ENCODE peak calls at places on chromosomes 7 and 10, in six cellular contexts. V is cardiac fibroblast, C is GM12865, B is ascending aorta, F is psoas muscle, I is IMR-90. Z is an unnamed sample.

GRCh38 chr10:18797286-18797685 is 138.1 kb downstream of the ARL5B start:
- DNase-seq in V (peak), C (no peak), B (no peak), F (no peak), I (no peak), Z (no peak)

GRCh38 chr7:139232893-139233292 is 1.9 kb downstream of the UBN2 start:
- DNase-seq in V (peak), C (peak), B (no peak), F (no peak), I (peak), Z (no peak)

GRCh38 chr7:143936087-143937009 is 1.3 kb downstream of the OR2F2 start:
- DNase-seq in V (peak), C (no peak), B (no peak), F (no peak), I (peak), Z (no peak)

GRCh38 chr10:124667425-124668130 is 76.6 kb downstream of the FAM53B start:
- DNase-seq in V (no peak), C (no peak), B (no peak), F (no peak), I (no peak), Z (no peak)

GRCh38 chr7:133629696-133630095 is 376.8 kb downstream of the EXOC4 start:
- DNase-seq in V (no peak), C (no peak), B (no peak), F (no peak), I (peak), Z (no peak)

GRCh38 chr7:43143918-43144589 is 31.6 kb downstream of the HECW1 start:
- DNase-seq in V (no peak), C (no peak), B (no peak), F (no peak), I (no peak), Z (no peak)

GRCh38 chr10:14016011-14016536 is 314.6 kb downstream of the FRMD4A start:
- DNase-seq in V (peak), C (peak), B (peak), F (peak), I (peak), Z (peak)

GRCh38 chr10:125093199-125093841 is 67.0 kb downstream of the CTBP2 start:
- DNase-seq in V (peak), C (no peak), B (no peak), F (peak), I (peak), Z (peak)

GRCh38 chr7:135151162-135151932 is 3.5 kb downstream of the TMEM140 start:
- DNase-seq in V (no peak), C (peak), B (no peak), F (no peak), I (no peak), Z (no peak)

GRCh38 chr7:106304575-106304974 is 19.8 kb upstream of the NAMPT start:
- DNase-seq in V (no peak), C (no peak), B (no peak), F (no peak), I (no peak), Z (no peak)

GRCh38 chr7:133389727-133390126 is 136.8 kb downstream of the EXOC4 start:
- DNase-seq in V (peak), C (no peak), B (no peak), F (no peak), I (no peak), Z (no peak)

GRCh38 chr7:28078036-28078901 is 102.3 kb downstream of the JAZF1 start:
- DNase-seq in V (peak), C (peak), B (no peak), F (no peak), I (peak), Z (no peak)

GRCh38 chr7:137853053-137853452 is 6.3 kb upstream of the DGKI start:
- DNase-seq in V (no peak), C (no peak), B (no peak), F (no peak), I (no peak), Z (no peak)

GRCh38 chr10:61961278-61961677 is 59.8 kb downstream of the ARID5B start:
- DNase-seq in V (no peak), C (peak), B (no peak), F (no peak), I (no peak), Z (no peak)

GRCh38 chr10:123974406-123974805 is 82.8 kb upstream of the CPXM2 start:
- DNase-seq in V (peak), C (no peak), B (no peak), F (peak), I (peak), Z (no peak)

GRCh38 chr7:5567810-5568209 is 144.2 kb upstream of the TNRC18 start:
- DNase-seq in V (peak), C (peak), B (no peak), F (no peak), I (no peak), Z (no peak)

GRCh38 chr7:33044986-33045385 is 17.6 kb downstream of the NT5C3A start:
- DNase-seq in V (peak), C (peak), B (no peak), F (no peak), I (no peak), Z (no peak)

DNA sequence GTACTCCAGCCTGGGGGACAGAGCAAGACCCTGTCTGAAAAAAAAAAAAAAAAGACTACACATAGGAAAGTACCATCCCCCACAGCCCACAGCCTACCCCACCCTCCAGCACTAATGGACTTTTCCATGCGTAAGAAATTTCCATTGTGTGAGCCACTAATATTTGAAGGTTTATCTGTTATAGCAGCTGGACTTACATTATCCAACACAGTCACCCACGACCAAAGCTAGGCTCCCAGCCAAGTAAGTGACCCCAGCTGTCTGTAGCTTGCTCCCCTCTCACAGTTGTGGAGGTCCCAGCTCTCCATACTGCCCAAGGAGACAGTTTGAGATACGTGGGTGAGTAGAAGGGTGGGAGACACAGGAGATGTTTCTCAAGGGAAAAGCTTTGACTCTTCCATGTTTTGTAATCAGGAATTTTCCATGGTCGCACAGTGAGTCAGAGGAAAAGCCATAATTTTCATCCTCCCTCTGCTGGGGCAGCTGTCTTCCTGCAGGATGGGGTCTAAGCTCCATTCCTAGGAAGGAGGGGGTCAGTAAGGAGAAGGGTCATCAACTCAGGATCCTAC is 57.4 kb downstream of the CAV1 start:
- DNase-seq in V (peak), C (no peak), B (no peak), F (no peak), I (peak), Z (no peak)
- TF ChIP-seq CTCF in V (peak), C (no peak), B (no peak), F (no peak), I (peak), Z (no peak)

GRCh38 chr10:122152544-122152943 is 118.6 kb upstream of the BTBD16 start:
- DNase-seq in V (peak), C (no peak), B (peak), F (peak), I (peak), Z (peak)

GRCh38 chr10:122151121-122151694 is 119.9 kb upstream of the BTBD16 start:
- DNase-seq in V (no peak), C (no peak), B (no peak), F (no peak), I (no peak), Z (peak)

GRCh38 chr10:122149138-122149606 is 121.9 kb upstream of the BTBD16 start:
- DNase-seq in V (peak), C (no peak), B (no peak), F (peak), I (peak), Z (peak)

GRCh38 chr10:122147731-122148130 is 123.4 kb upstream of the BTBD16 start:
- DNase-seq in V (no peak), C (no peak), B (no peak), F (no peak), I (no peak), Z (no peak)

DNA sequence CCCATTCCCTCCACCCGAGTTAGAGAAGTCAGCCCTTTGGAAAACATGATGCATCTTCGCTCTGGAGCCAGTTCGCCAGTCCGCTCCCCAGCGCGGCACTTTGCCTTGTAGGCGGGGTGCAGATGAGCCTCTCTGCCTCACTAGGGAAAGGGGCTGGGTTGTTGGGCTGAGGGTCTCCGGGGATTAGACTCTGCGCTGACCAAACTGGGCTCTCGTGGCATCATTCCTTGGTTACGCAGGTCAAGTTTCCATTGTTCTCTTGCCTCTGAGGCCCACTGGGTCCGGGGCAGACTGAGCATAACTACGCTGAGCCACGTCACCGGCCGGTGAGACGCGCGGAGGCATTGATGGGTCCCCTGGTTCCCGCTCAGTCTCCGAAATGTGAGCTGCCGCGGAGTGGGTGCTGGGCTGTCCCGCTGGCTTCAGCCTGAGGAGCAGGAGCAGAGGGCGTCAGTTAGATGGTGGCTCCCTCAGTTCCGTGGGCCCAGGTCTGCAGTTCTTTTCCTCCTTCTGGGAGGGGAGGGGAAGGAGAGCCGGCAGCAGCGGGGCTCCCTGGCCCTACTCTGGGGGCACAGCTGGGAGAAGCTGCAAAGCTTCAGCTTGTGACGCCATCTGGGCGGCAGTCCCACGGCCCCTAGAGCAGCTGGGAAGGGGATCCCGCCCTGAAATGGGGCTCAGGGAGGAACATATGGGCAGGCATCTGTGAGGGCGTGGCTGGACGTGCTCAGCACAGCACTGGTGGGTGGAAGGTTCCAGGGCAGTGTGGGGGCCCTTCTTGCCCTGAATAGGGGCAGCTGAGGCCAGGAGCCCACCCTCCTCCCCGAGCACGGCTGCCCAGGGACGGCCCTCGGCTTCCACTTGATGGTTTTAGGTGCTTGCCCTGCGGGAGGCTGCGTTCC is 121.2 kb upstream of the BTBD16 start:
- DNase-seq in V (peak), C (no peak), B (no peak), F (peak), I (no peak), Z (no peak)
- H3K4me3 ChIP-seq in V (no peak), C (no peak), B (peak), F (no peak), I (no peak), Z (no peak)

DNA sequence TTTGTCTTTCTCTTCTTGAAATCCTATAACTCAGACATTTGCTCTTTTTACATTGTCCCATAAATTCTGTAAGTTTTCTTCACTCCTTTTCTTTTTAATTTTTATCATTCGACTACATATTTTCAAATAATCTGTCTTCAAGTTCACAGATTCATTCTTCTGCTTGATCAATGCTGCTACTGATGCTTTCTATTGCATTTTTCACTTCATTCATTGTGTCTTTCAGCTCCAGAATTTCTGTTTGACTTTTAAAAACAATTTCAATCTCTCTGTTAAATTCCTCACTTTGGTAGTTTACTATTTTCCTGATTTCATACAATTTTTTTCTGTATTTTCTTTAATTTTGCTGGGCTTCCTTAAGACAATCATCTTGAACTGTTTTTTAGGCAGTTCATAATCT is 230.4 kb downstream of the HPSE2 start:
- DNase-seq in V (no peak), C (no peak), B (no peak), F (no peak), I (no peak), Z (no peak)
- TF ChIP-seq CTCF in V (no peak), C (no peak), B (no peak), F (no peak), I (no peak), Z (no peak)

GRCh38 chr10:115814542-115814941 is 458.5 kb downstream of the GFRA1 start:
- DNase-seq in V (no peak), C (no peak), B (no peak), F (no peak), I (no peak), Z (no peak)

GRCh38 chr10:115818015-115818414 is 455.0 kb downstream of the GFRA1 start:
- DNase-seq in V (no peak), C (no peak), B (no peak), F (no peak), I (peak), Z (no peak)
- H3K4me3 ChIP-seq in V (no peak), C (no peak), B (no peak), F (no peak), I (no peak), Z (no peak)

DNA sequence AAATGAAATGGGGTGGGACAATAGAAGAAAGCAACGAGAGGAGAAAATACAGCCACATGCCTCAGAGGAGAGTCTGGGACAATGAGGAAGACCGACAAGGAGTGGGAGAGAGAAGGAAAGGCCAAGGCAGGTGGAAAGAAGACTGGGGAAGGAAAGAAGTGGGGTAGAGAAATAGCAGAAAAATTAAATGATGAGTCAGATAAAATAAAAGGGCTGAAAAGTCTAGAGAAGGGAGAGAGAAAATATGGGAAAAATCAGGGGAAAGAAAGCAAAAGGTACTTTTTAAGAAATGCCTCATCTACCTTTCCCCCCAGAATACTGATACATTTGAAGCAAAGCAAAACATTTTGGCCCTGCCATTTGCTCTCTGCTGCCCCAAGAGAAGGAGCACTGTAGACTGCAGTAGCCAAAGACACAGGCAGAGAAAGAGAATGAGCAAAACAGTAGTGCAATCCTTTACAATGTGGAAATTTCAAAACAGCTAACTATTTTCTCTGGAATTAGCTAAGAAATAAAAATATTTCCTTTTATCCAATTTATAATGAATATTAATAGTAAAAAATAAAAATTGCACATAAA is 14.5 kb downstream of the GBX1 start:
- DNase-seq in V (no peak), C (no peak), B (no peak), F (no peak), I (no peak), Z (no peak)
- TF ChIP-seq CTCF in V (peak), C (no peak), B (no peak), F (no peak), I (no peak), Z (no peak)